ENCODE peak calls at places on chromosome 19, in six cellular contexts. M, I, G, Q, N and W are unnamed samples.
A peak's percentile ranks its signal among the peaks of the same experiment; 100 is the strongest.

GRCh38 chr19:953501-954271 is 27.9 kb downstream of the ARID3A start:
- DNase-seq in M (peak; percentile 24), I (peak; percentile 69), G (no peak), Q (no peak), N (no peak), W (no peak)

GRCh38 chr19:31784631-31785237 is 435.5 kb upstream of the TSHZ3 start:
- DNase-seq in M (peak; percentile 39), I (no peak), G (no peak), Q (no peak), N (no peak), W (no peak)

GRCh38 chr19:3224346-3225325 is at the start of gene CELF5:
- DNase-seq in M (peak; percentile 91), I (peak; percentile 75), G (peak; percentile 37), Q (peak; percentile 73), N (peak; percentile 99), W (peak; percentile 30)

GRCh38 chr19:57363734-57364181 is 407 bp downstream of the TRAPPC2B start:
- DNase-seq in M (no peak), I (peak; percentile 15), G (no peak), Q (peak; percentile 61), N (no peak), W (no peak)

GRCh38 chr19:3115411-3115810 is 20.4 kb upstream of the GNA15 start:
- DNase-seq in M (no peak), I (no peak), G (no peak), Q (no peak), N (no peak), W (no peak)

GRCh38 chr19:48413879-48414623 is 20.6 kb downstream of the GRIN2D start:
- DNase-seq in M (no peak), I (peak; percentile 56), G (no peak), Q (peak; percentile 75), N (no peak), W (peak; percentile 54)

GRCh38 chr19:1324792-1325567 is 39.3 kb downstream of the EFNA2 start:
- DNase-seq in M (no peak), I (peak; percentile 79), G (no peak), Q (peak; percentile 87), N (peak; percentile 84), W (peak; percentile 63)

GRCh38 chr19:8481616-8482015 is 20.8 kb downstream of the PRAM1 start:
- DNase-seq in M (no peak), I (no peak), G (no peak), Q (no peak), N (no peak), W (no peak)

GRCh38 chr19:43755256-43755801 is 567 bp upstream of the SMG9 start:
- DNase-seq in M (peak; percentile 77), I (peak; percentile 61), G (peak; percentile 87), Q (peak; percentile 67), N (peak; percentile 87), W (peak; percentile 69)
- H3K4me1 ChIP-seq in M (peaks cover 4% of the 10 kb centered on the region), I (peaks cover 6% of the 10 kb centered on the region), G (peaks cover 29% of the 10 kb centered on the region), Q (peaks cover 73% of the 10 kb centered on the region), N (peaks cover 7% of the 10 kb centered on the region), W (peaks cover 68% of the 10 kb centered on the region)

GRCh38 chr19:50558039-50558438 is 10.2 kb downstream of the LRRC4B start:
- DNase-seq in M (no peak), I (no peak), G (no peak), Q (no peak), N (no peak), W (no peak)

GRCh38 chr19:50557009-50557613 is 11.1 kb downstream of the LRRC4B start:
- DNase-seq in M (peak; percentile 46), I (peak; percentile 60), G (no peak), Q (no peak), N (no peak), W (no peak)

GRCh38 chr19:50555033-50555432 is 13.2 kb downstream of the LRRC4B start:
- DNase-seq in M (no peak), I (no peak), G (no peak), Q (no peak), N (no peak), W (no peak)

GRCh38 chr19:50555447-50556235 is 12.6 kb downstream of the LRRC4B start:
- DNase-seq in M (peak; percentile 72), I (peak; percentile 91), G (no peak), Q (no peak), N (peak; percentile 51), W (no peak)

DNA sequence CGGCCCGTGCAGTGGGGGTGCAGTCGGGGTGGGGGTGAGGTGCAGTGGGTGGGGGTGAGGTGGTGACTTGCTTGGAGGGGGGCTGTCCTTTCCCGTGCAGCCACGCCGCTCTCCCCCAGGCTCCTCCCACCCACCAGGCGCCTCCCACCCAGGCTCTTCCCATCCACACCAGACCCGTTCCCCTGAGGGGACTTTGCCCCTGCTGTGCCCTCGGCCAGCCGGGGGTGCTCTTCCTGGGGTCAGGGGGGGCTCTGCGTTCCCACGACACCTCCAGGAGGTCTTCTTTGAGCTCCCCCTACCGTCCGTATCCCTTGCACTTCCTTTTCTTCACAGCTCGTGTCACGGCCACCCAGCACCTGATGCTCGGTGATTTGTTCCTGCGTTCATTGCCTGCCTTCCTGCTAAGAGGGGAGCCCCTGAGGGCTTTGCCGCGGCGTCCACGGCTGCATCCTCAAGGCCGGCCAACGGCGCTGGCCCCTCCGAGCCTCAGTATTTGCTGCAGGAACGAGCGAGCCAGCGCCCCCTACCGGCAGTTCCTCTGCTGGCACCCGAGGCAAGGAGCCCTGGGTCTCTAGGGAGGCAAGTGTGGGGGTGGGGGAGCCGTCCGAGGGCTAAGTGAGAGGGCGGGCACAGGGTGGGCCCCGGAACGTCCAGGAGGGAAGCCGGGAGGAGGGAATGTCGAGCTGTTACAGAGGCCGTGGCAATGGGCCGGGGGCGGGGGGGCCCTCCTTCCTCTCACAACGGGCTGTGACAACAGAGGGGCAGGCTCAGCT is 11.8 kb downstream of the LRRC4B start:
- DNase-seq in M (peak; percentile 95), I (peak; percentile 98), G (peak; percentile 43), Q (peak; percentile 72), N (peak; percentile 96), W (peak; percentile 82)
- TF ChIP-seq EZH2phosphoT487 in M (no peak), I (no peak), G (no peak), Q (no peak), N (no peak), W (no peak)

GRCh38 chr19:17862711-17863519 is 3.2 kb downstream of the RPL18A start:
- DNase-seq in M (no peak), I (no peak), G (no peak), Q (no peak), N (no peak), W (no peak)
- H3F3A ChIP-seq in M (peaks cover 61% of the 10 kb centered on the region), I (peaks cover 60% of the 10 kb centered on the region), G (peaks cover 55% of the 10 kb centered on the region), Q (peaks cover 41% of the 10 kb centered on the region), N (peaks cover 34% of the 10 kb centered on the region), W (peaks cover 39% of the 10 kb centered on the region)

DNA sequence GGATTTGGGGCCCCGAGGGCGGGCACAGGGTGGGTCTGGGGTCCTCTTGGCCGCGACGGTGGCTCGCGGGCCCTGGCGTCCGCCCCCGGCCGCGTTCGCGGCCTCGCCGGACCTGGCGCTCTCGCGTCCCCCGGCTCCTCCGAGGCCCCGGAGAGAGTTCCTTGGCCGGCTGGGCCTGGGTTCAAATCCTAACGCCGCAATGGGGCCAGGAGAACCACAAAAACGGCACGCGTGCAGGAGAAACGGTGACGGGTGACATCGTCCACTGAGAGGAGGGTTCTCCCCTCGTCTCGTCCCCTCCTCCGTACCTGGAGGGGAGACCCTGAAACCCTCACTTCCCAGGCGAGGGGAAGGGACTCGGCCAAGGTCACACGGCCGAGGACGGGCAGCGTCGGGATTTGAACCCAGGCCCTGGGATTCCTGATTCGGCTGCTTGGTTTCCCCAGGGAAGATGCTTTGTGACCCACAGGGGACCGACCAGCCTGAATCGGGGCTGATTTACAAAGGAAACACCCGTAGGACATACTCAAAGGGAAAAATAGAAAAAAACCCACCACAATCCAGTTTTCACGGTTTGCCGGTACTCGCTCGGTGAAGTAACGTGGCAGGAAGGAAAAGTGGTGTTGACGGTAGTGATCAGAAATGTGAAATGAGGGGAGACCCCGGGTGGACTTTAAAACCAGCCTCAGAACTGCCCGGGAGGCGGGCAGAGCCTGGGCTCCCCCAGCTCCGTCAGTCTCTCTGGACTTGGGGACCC is 692 bp downstream of the SAFB start:
- DNase-seq in M (peak; percentile 16), I (no peak), G (peak; percentile 27), Q (no peak), N (peak; percentile 55), W (no peak)
- H3K4me1 ChIP-seq in M (peaks cover 38% of the 10 kb centered on the region), I (peaks cover 20% of the 10 kb centered on the region), G (peaks cover 56% of the 10 kb centered on the region), Q (peaks cover 43% of the 10 kb centered on the region), N (peaks cover 34% of the 10 kb centered on the region), W (peaks cover 36% of the 10 kb centered on the region)